ENCODE peak calls at places on chromosomes 16 and 17, in five cellular contexts. One of them, this sample, is unnamed.

GRCh38 chr16:81319221-81319912 is 4.6 kb downstream of the GAN start:
- DNase-seq in left lung: no peak
- DNase-seq in left ventricle myocardium inferior: no peak
- DNase-seq in HCT116: no peak
- DNase-seq in AG10803: peak
- DNase-seq in this sample: no peak

GRCh38 chr17:33967608-33968349 is 287.3 kb upstream of the CCL2 start:
- DNase-seq in left lung: no peak
- DNase-seq in left ventricle myocardium inferior: no peak
- DNase-seq in HCT116: no peak
- DNase-seq in AG10803: no peak
- DNase-seq in this sample: no peak

GRCh38 chr16:29714396-29714795 is 31.4 kb downstream of the C16orf54 start:
- DNase-seq in left lung: no peak
- DNase-seq in left ventricle myocardium inferior: no peak
- DNase-seq in HCT116: no peak
- DNase-seq in AG10803: no peak
- DNase-seq in this sample: no peak

GRCh38 chr17:81445642-81446500 is 50.6 kb downstream of the BAHCC1 start:
- DNase-seq in left lung: no peak
- DNase-seq in left ventricle myocardium inferior: no peak
- DNase-seq in HCT116: no peak
- DNase-seq in AG10803: no peak
- DNase-seq in this sample: no peak

GRCh38 chr17:81481011-81481799 is 31.4 kb downstream of the ACTG1 start:
- DNase-seq in left lung: no peak
- DNase-seq in left ventricle myocardium inferior: peak
- DNase-seq in HCT116: no peak
- DNase-seq in AG10803: peak
- DNase-seq in this sample: no peak

GRCh38 chr17:63116967-63117366 is 150.9 kb downstream of the TANC2 start:
- DNase-seq in left lung: no peak
- DNase-seq in left ventricle myocardium inferior: no peak
- DNase-seq in HCT116: no peak
- DNase-seq in AG10803: peak
- DNase-seq in this sample: no peak

GRCh38 chr16:27611340-27611739 is 61.4 kb downstream of the KATNIP start:
- DNase-seq in left lung: no peak
- DNase-seq in left ventricle myocardium inferior: no peak
- DNase-seq in HCT116: no peak
- DNase-seq in AG10803: no peak
- DNase-seq in this sample: no peak

GRCh38 chr16:70551788-70552187 is 28.2 kb downstream of the SF3B3 start:
- DNase-seq in left lung: no peak
- DNase-seq in left ventricle myocardium inferior: no peak
- DNase-seq in HCT116: no peak
- DNase-seq in AG10803: no peak
- DNase-seq in this sample: no peak

GRCh38 chr16:27927266-27927901 is 136.1 kb downstream of the GSG1L start:
- DNase-seq in left lung: no peak
- DNase-seq in left ventricle myocardium inferior: no peak
- DNase-seq in HCT116: no peak
- DNase-seq in AG10803: no peak
- DNase-seq in this sample: peak

GRCh38 chr17:57552114-57552601 is 192.9 kb downstream of the CCDC182 start:
- DNase-seq in left lung: peak
- DNase-seq in left ventricle myocardium inferior: no peak
- DNase-seq in HCT116: no peak
- DNase-seq in AG10803: no peak
- DNase-seq in this sample: peak

GRCh38 chr17:63700528-63701441 is 860 bp upstream of the LIMD2 start:
- DNase-seq in left lung: peak
- DNase-seq in left ventricle myocardium inferior: peak
- DNase-seq in HCT116: no peak
- DNase-seq in AG10803: peak
- DNase-seq in this sample: peak

GRCh38 chr16:54648575-54648974 is 282.1 kb upstream of the IRX5 start:
- DNase-seq in left lung: no peak
- DNase-seq in left ventricle myocardium inferior: no peak
- DNase-seq in HCT116: no peak
- DNase-seq in AG10803: no peak
- DNase-seq in this sample: no peak

GRCh38 chr16:1108299-1109252 is 12.5 kb upstream of the C1QTNF8 start:
- DNase-seq in left lung: no peak
- DNase-seq in left ventricle myocardium inferior: peak
- DNase-seq in HCT116: no peak
- DNase-seq in AG10803: peak
- DNase-seq in this sample: no peak

GRCh38 chr16:49663081-49664057 is 192.5 kb downstream of the ZNF423 start:
- DNase-seq in left lung: no peak
- DNase-seq in left ventricle myocardium inferior: peak
- DNase-seq in HCT116: no peak
- DNase-seq in AG10803: peak
- DNase-seq in this sample: no peak

GRCh38 chr16:4865231-4865860 is 18.1 kb downstream of the UBN1 start:
- DNase-seq in left lung: no peak
- DNase-seq in left ventricle myocardium inferior: no peak
- DNase-seq in HCT116: no peak
- DNase-seq in AG10803: no peak
- DNase-seq in this sample: no peak

GRCh38 chr17:79041723-79042420 is 17.9 kb downstream of the C1QTNF1 start:
- DNase-seq in left lung: no peak
- DNase-seq in left ventricle myocardium inferior: no peak
- DNase-seq in HCT116: no peak
- DNase-seq in AG10803: no peak
- DNase-seq in this sample: peak

GRCh38 chr17:36545465-36546417 is 1.0 kb downstream of the GGNBP2 start:
- DNase-seq in left lung: peak
- DNase-seq in left ventricle myocardium inferior: peak
- DNase-seq in HCT116: peak
- DNase-seq in AG10803: peak
- DNase-seq in this sample: peak
- TF ChIP-seq CTCF in left lung: no peak
- TF ChIP-seq CTCF in left ventricle myocardium inferior: peak
- TF ChIP-seq CTCF in HCT116: no peak
- TF ChIP-seq CTCF in AG10803: no peak
- TF ChIP-seq CTCF in this sample: no peak

GRCh38 chr16:13935408-13935807 is 15.5 kb downstream of the ERCC4 start:
- DNase-seq in left lung: no peak
- DNase-seq in left ventricle myocardium inferior: no peak
- DNase-seq in HCT116: no peak
- DNase-seq in AG10803: no peak
- DNase-seq in this sample: no peak
- TF ChIP-seq CTCF in left lung: no peak
- TF ChIP-seq CTCF in left ventricle myocardium inferior: peak
- TF ChIP-seq CTCF in HCT116: peak
- TF ChIP-seq CTCF in AG10803: peak
- TF ChIP-seq CTCF in this sample: peak

DNA sequence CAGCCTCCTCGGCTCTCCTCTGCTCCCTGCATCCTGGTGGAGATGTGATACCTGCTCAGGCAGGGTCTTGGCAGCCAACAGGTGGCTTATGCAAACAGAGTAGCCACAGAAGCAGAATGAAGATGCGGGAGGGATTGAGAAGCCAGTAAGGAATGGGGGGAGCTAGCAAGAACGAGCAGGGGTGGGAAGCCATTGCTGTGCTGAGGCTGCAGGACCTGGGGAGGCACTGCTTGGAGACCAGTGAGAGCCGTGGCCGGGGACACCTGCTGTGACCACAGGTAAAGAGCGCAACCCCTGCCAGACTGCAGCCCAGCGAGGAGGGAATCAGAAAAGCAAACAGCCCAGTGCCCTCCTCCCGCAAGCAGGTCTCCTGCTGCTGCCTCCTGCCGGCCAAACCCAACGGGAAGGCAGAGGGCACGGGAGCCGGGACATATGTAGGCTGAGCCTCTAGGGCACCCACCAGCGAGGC is 14.7 kb downstream of the AIPL1 start:
- DNase-seq in left lung: no peak
- DNase-seq in left ventricle myocardium inferior: no peak
- DNase-seq in HCT116: no peak
- DNase-seq in AG10803: no peak
- DNase-seq in this sample: no peak
- TF ChIP-seq CTCF in left lung: no peak
- TF ChIP-seq CTCF in left ventricle myocardium inferior: peak
- TF ChIP-seq CTCF in HCT116: peak
- TF ChIP-seq CTCF in AG10803: peak
- TF ChIP-seq CTCF in this sample: peak

GRCh38 chr16:74224828-74225227 is 71.8 kb upstream of the PSMD7 start:
- DNase-seq in left lung: no peak
- DNase-seq in left ventricle myocardium inferior: no peak
- DNase-seq in HCT116: no peak
- DNase-seq in AG10803: no peak
- DNase-seq in this sample: no peak

GRCh38 chr16:74225278-74225677 is 71.3 kb upstream of the PSMD7 start:
- DNase-seq in left lung: no peak
- DNase-seq in left ventricle myocardium inferior: no peak
- DNase-seq in HCT116: no peak
- DNase-seq in AG10803: no peak
- DNase-seq in this sample: no peak

GRCh38 chr16:74230126-74230525 is 66.5 kb upstream of the PSMD7 start:
- DNase-seq in left lung: no peak
- DNase-seq in left ventricle myocardium inferior: no peak
- DNase-seq in HCT116: no peak
- DNase-seq in AG10803: no peak
- DNase-seq in this sample: no peak

GRCh38 chr16:74226361-74226979 is 70.1 kb upstream of the PSMD7 start:
- DNase-seq in left lung: no peak
- DNase-seq in left ventricle myocardium inferior: no peak
- DNase-seq in HCT116: peak
- DNase-seq in AG10803: peak
- DNase-seq in this sample: no peak
- TF ChIP-seq CTCF in left lung: peak
- TF ChIP-seq CTCF in left ventricle myocardium inferior: peak
- TF ChIP-seq CTCF in HCT116: peak
- TF ChIP-seq CTCF in AG10803: peak
- TF ChIP-seq CTCF in this sample: no peak

DNA sequence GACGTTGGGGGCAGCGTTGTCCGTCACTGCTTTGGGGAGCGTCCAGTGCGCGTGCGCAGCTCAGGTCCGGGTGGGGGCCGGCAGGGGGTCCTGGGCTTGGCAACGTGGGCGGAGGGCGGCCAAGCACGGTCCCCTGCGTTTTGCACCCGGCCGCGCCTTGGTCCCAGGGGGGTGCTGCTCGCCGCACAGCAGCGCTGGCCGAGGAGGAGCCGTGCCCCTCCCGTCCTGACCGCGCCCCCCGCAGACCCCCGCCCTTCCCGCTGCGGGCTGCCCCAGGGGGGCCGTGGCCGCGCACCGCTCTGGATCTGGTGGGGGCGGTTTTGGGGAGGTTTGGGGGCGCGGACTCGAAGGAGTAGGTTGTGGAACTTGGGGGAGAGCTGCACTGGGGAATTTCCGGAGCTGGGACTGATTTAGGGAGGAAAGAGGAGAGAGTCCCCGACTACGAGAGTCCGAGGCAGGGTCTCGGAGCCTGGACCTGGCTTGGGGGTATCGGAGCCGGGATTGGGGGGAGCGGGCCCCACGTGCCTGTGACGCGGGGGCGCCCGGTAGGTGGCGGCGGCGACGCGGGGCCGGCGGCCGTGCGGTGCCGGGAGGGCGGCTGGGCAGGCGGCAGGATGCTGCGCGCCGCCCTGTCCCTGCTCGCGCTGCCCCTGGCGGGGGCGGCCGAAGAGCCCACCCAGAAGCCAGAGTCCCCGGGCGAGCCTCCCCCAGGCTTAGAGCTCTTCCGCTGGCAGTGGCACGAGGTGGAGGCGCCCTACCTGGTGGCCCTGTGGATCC is at the start of gene SLC9A5:
- DNase-seq in left lung: no peak
- DNase-seq in left ventricle myocardium inferior: peak
- DNase-seq in HCT116: no peak
- DNase-seq in AG10803: no peak
- DNase-seq in this sample: peak
- TF ChIP-seq CTCF in left lung: no peak
- TF ChIP-seq CTCF in left ventricle myocardium inferior: peak
- TF ChIP-seq CTCF in HCT116: no peak
- TF ChIP-seq CTCF in AG10803: no peak
- TF ChIP-seq CTCF in this sample: no peak

GRCh38 chr17:44210342-44211192 is 8.9 kb downstream of the UBTF start:
- DNase-seq in left lung: peak
- DNase-seq in left ventricle myocardium inferior: peak
- DNase-seq in HCT116: peak
- DNase-seq in AG10803: peak
- DNase-seq in this sample: peak
- TF ChIP-seq CTCF in left lung: peak
- TF ChIP-seq CTCF in left ventricle myocardium inferior: peak
- TF ChIP-seq CTCF in HCT116: peak
- TF ChIP-seq CTCF in AG10803: peak
- TF ChIP-seq CTCF in this sample: peak

DNA sequence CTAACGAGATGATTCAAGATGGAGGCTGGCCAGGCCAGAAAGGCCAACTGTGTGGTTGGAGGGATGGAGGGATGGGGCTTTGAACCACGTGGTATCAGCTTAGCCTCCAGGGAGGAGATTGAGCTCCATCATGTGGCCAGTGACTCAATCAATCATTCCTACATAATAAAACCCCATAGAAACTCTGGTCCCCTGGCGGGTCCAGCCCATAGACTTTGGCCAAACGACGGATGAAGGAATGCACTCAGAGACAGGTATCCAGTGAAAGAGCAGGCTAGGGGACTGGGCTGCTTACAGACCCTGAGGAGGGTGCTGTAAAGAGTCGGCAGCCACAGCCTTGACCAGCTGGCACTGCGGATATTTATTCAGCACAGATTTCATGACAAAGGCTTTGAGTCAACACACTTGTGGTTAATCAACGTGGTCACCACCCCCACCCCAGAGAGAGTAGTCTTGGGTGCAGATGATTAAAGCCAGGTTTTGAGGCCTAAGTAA is 308.7 kb upstream of the TNRC6C start:
- DNase-seq in left lung: no peak
- DNase-seq in left ventricle myocardium inferior: no peak
- DNase-seq in HCT116: peak
- DNase-seq in AG10803: peak
- DNase-seq in this sample: peak
- TF ChIP-seq CTCF in left lung: no peak
- TF ChIP-seq CTCF in left ventricle myocardium inferior: no peak
- TF ChIP-seq CTCF in HCT116: peak
- TF ChIP-seq CTCF in AG10803: no peak
- TF ChIP-seq CTCF in this sample: no peak

GRCh38 chr17:76053230-76054111 is 18.8 kb downstream of the SRP68 start:
- DNase-seq in left lung: no peak
- DNase-seq in left ventricle myocardium inferior: no peak
- DNase-seq in HCT116: peak
- DNase-seq in AG10803: no peak
- DNase-seq in this sample: no peak

GRCh38 chr17:76051571-76051970 is 20.7 kb downstream of the SRP68 start:
- DNase-seq in left lung: no peak
- DNase-seq in left ventricle myocardium inferior: no peak
- DNase-seq in HCT116: no peak
- DNase-seq in AG10803: no peak
- DNase-seq in this sample: no peak

GRCh38 chr17:76054112-76054476 is 18.2 kb downstream of the SRP68 start:
- DNase-seq in left lung: no peak
- DNase-seq in left ventricle myocardium inferior: no peak
- DNase-seq in HCT116: peak
- DNase-seq in AG10803: no peak
- DNase-seq in this sample: no peak

GRCh38 chr17:76051071-76051467 is 21.2 kb downstream of the SRP68 start:
- DNase-seq in left lung: no peak
- DNase-seq in left ventricle myocardium inferior: no peak
- DNase-seq in HCT116: no peak
- DNase-seq in AG10803: no peak
- DNase-seq in this sample: no peak

GRCh38 chr17:76056882-76057281 is 15.4 kb downstream of the SRP68 start:
- DNase-seq in left lung: no peak
- DNase-seq in left ventricle myocardium inferior: no peak
- DNase-seq in HCT116: no peak
- DNase-seq in AG10803: no peak
- DNase-seq in this sample: no peak
- TF ChIP-seq CTCF in left lung: no peak
- TF ChIP-seq CTCF in left ventricle myocardium inferior: no peak
- TF ChIP-seq CTCF in HCT116: peak
- TF ChIP-seq CTCF in AG10803: no peak
- TF ChIP-seq CTCF in this sample: no peak